ENCODE peak calls at places on chromosomes 5 and 9, in five cellular contexts. One of them, this sample, is unnamed.

GRCh38 chr9:93824386-93825294 is 130.5 kb downstream of the BARX1 start:
- DNase-seq in fibroblast of mammary gland: no peak
- DNase-seq in fibroblast of lung: no peak
- DNase-seq in WERI-Rb-1: peak; percentile 6
- DNase-seq in CD8-positive, alpha-beta T cell: no peak
- DNase-seq in this sample: no peak

GRCh38 chr5:128426090-128426534 is 111.9 kb downstream of the FBN2 start:
- DNase-seq in fibroblast of mammary gland: no peak
- DNase-seq in fibroblast of lung: peak; percentile 87
- DNase-seq in WERI-Rb-1: no peak
- DNase-seq in CD8-positive, alpha-beta T cell: no peak
- DNase-seq in this sample: no peak

GRCh38 chr5:143674469-143674786 is 137.5 kb upstream of the HMHB1 start:
- DNase-seq in fibroblast of mammary gland: no peak
- DNase-seq in fibroblast of lung: no peak
- DNase-seq in WERI-Rb-1: no peak
- DNase-seq in CD8-positive, alpha-beta T cell: no peak
- DNase-seq in this sample: no peak

GRCh38 chr9:136339173-136339957 is 12.0 kb downstream of the GPSM1 start:
- DNase-seq in fibroblast of mammary gland: peak; percentile 55
- DNase-seq in fibroblast of lung: peak; percentile 47
- DNase-seq in WERI-Rb-1: peak; percentile 89
- DNase-seq in CD8-positive, alpha-beta T cell: no peak
- DNase-seq in this sample: no peak

GRCh38 chr9:123225995-123226394 is 42.4 kb downstream of the STRBP start:
- DNase-seq in fibroblast of mammary gland: peak; percentile 57
- DNase-seq in fibroblast of lung: peak; percentile 59
- DNase-seq in WERI-Rb-1: no peak
- DNase-seq in CD8-positive, alpha-beta T cell: no peak
- DNase-seq in this sample: no peak

GRCh38 chr5:95846554-95847260 is 24.2 kb upstream of the GLRX start:
- DNase-seq in fibroblast of mammary gland: peak; percentile 81
- DNase-seq in fibroblast of lung: peak; percentile 59
- DNase-seq in WERI-Rb-1: peak; percentile 61
- DNase-seq in CD8-positive, alpha-beta T cell: peak; percentile 60
- DNase-seq in this sample: no peak

GRCh38 chr5:176530983-176531901 is 6.0 kb downstream of the RNF44 start:
- DNase-seq in fibroblast of mammary gland: peak; percentile 60
- DNase-seq in fibroblast of lung: peak; percentile 55
- DNase-seq in WERI-Rb-1: no peak
- DNase-seq in CD8-positive, alpha-beta T cell: no peak
- DNase-seq in this sample: peak; percentile 60

GRCh38 chr5:137344723-137345322 is 154.3 kb downstream of the SPOCK1 start:
- DNase-seq in fibroblast of mammary gland: peak; percentile 86
- DNase-seq in fibroblast of lung: peak; percentile 52
- DNase-seq in WERI-Rb-1: peak; percentile 63
- DNase-seq in CD8-positive, alpha-beta T cell: no peak
- DNase-seq in this sample: peak; percentile 19

GRCh38 chr9:13244190-13244589 is 35.3 kb downstream of the MPDZ start:
- DNase-seq in fibroblast of mammary gland: no peak
- DNase-seq in fibroblast of lung: no peak
- DNase-seq in WERI-Rb-1: no peak
- DNase-seq in CD8-positive, alpha-beta T cell: no peak
- DNase-seq in this sample: no peak

GRCh38 chr9:136996361-136997281 is at the start of gene CLIC3:
- DNase-seq in fibroblast of mammary gland: no peak
- DNase-seq in fibroblast of lung: peak; percentile 36
- DNase-seq in WERI-Rb-1: peak; percentile 73
- DNase-seq in CD8-positive, alpha-beta T cell: peak; percentile 43
- DNase-seq in this sample: no peak

GRCh38 chr9:136671646-136672430 is 9.1 kb downstream of the EGFL7 start:
- DNase-seq in fibroblast of mammary gland: no peak
- DNase-seq in fibroblast of lung: no peak
- DNase-seq in WERI-Rb-1: peak; percentile 62
- DNase-seq in CD8-positive, alpha-beta T cell: peak; percentile 20
- DNase-seq in this sample: no peak

GRCh38 chr5:166270712-166271111 is 2020.7 kb upstream of the WWC1 start:
- DNase-seq in fibroblast of mammary gland: no peak
- DNase-seq in fibroblast of lung: no peak
- DNase-seq in WERI-Rb-1: no peak
- DNase-seq in CD8-positive, alpha-beta T cell: no peak
- DNase-seq in this sample: no peak

GRCh38 chr9:128607642-128608350 is 48.9 kb downstream of the DYNC2I2 start:
- DNase-seq in fibroblast of mammary gland: peak; percentile 71
- DNase-seq in fibroblast of lung: peak; percentile 62
- DNase-seq in WERI-Rb-1: no peak
- DNase-seq in CD8-positive, alpha-beta T cell: no peak
- DNase-seq in this sample: peak; percentile 34

GRCh38 chr5:136905571-136905970 is 540.2 kb upstream of the TRPC7 start:
- DNase-seq in fibroblast of mammary gland: no peak
- DNase-seq in fibroblast of lung: no peak
- DNase-seq in WERI-Rb-1: no peak
- DNase-seq in CD8-positive, alpha-beta T cell: no peak
- DNase-seq in this sample: no peak

GRCh38 chr9:78620303-78620702 is 323.4 kb downstream of the PSAT1 start:
- DNase-seq in fibroblast of mammary gland: no peak
- DNase-seq in fibroblast of lung: no peak
- DNase-seq in WERI-Rb-1: no peak
- DNase-seq in CD8-positive, alpha-beta T cell: no peak
- DNase-seq in this sample: no peak

GRCh38 chr9:133188006-133188842 is 20.8 kb downstream of the OBP2B start:
- DNase-seq in fibroblast of mammary gland: no peak
- DNase-seq in fibroblast of lung: no peak
- DNase-seq in WERI-Rb-1: peak; percentile 84
- DNase-seq in CD8-positive, alpha-beta T cell: no peak
- DNase-seq in this sample: no peak

GRCh38 chr5:151086192-151086869 is 5.5 kb upstream of the TNIP1 start:
- DNase-seq in fibroblast of mammary gland: no peak
- DNase-seq in fibroblast of lung: no peak
- DNase-seq in WERI-Rb-1: no peak
- DNase-seq in CD8-positive, alpha-beta T cell: no peak
- DNase-seq in this sample: no peak
- H3K4me3 ChIP-seq in fibroblast of mammary gland: no peak overlapping the region
- H3K4me3 ChIP-seq in fibroblast of lung: no peak overlapping the region
- H3K4me3 ChIP-seq in WERI-Rb-1: no peak overlapping the region
- H3K4me3 ChIP-seq in CD8-positive, alpha-beta T cell: no peak overlapping the region
- H3K4me3 ChIP-seq in this sample: peak overlapping the region; percentile 32

DNA sequence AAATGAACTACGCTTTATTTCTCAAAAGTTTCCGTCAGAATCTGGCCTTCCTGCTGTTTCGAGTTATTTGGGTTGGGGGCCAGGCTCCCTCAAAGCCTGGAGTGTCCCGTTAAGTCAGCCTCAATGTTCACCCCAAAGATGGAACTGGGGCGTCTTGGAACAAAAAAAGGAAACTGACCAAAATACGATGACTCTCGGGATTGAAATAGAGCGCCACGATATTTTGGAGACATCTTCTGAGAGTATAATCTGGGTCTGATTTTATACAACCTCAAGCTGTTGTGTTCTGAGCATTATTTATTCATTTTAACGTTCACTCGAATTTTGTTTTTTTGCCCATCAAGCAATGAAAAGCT is 28.1 kb downstream of the TLX3 start:
- DNase-seq in fibroblast of mammary gland: no peak
- DNase-seq in fibroblast of lung: no peak
- DNase-seq in WERI-Rb-1: no peak
- DNase-seq in CD8-positive, alpha-beta T cell: no peak
- DNase-seq in this sample: no peak
- H3K4me3 ChIP-seq in fibroblast of mammary gland: peak overlapping the region; percentile 54
- H3K4me3 ChIP-seq in fibroblast of lung: peak overlapping the region; percentile 61
- H3K4me3 ChIP-seq in WERI-Rb-1: peak overlapping the region; percentile 47
- H3K4me3 ChIP-seq in CD8-positive, alpha-beta T cell: peak overlapping the region; percentile 46
- H3K4me3 ChIP-seq in this sample: peak overlapping the region; percentile 50

GRCh38 chr5:132485641-132486317 is 4.8 kb downstream of the IRF1 start:
- DNase-seq in fibroblast of mammary gland: no peak
- DNase-seq in fibroblast of lung: no peak
- DNase-seq in WERI-Rb-1: no peak
- DNase-seq in CD8-positive, alpha-beta T cell: no peak
- DNase-seq in this sample: no peak

GRCh38 chr5:132486318-132487094 is 4.1 kb downstream of the IRF1 start:
- DNase-seq in fibroblast of mammary gland: no peak
- DNase-seq in fibroblast of lung: no peak
- DNase-seq in WERI-Rb-1: no peak
- DNase-seq in CD8-positive, alpha-beta T cell: no peak
- DNase-seq in this sample: no peak

GRCh38 chr5:132488590-132488989 is 2.0 kb downstream of the IRF1 start:
- DNase-seq in fibroblast of mammary gland: no peak
- DNase-seq in fibroblast of lung: no peak
- DNase-seq in WERI-Rb-1: no peak
- DNase-seq in CD8-positive, alpha-beta T cell: no peak
- DNase-seq in this sample: no peak

GRCh38 chr5:132487841-132488555 is 2.6 kb downstream of the IRF1 start:
- DNase-seq in fibroblast of mammary gland: no peak
- DNase-seq in fibroblast of lung: no peak
- DNase-seq in WERI-Rb-1: no peak
- DNase-seq in CD8-positive, alpha-beta T cell: no peak
- DNase-seq in this sample: no peak

GRCh38 chr5:132487095-132487428 is 3.5 kb downstream of the IRF1 start:
- DNase-seq in fibroblast of mammary gland: no peak
- DNase-seq in fibroblast of lung: no peak
- DNase-seq in WERI-Rb-1: no peak
- DNase-seq in CD8-positive, alpha-beta T cell: no peak
- DNase-seq in this sample: no peak
- H3K4me3 ChIP-seq in fibroblast of mammary gland: no peak overlapping the region
- H3K4me3 ChIP-seq in fibroblast of lung: peak overlapping the region; percentile 98
- H3K4me3 ChIP-seq in WERI-Rb-1: no peak overlapping the region
- H3K4me3 ChIP-seq in CD8-positive, alpha-beta T cell: peak overlapping the region; percentile 90
- H3K4me3 ChIP-seq in this sample: no peak overlapping the region

GRCh38 chr5:173745561-173745960 is 129.1 kb upstream of the BOD1 start:
- DNase-seq in fibroblast of mammary gland: no peak
- DNase-seq in fibroblast of lung: no peak
- DNase-seq in WERI-Rb-1: no peak
- DNase-seq in CD8-positive, alpha-beta T cell: no peak
- DNase-seq in this sample: no peak

GRCh38 chr5:173743641-173744343 is 127.3 kb upstream of the BOD1 start:
- DNase-seq in fibroblast of mammary gland: no peak
- DNase-seq in fibroblast of lung: no peak
- DNase-seq in WERI-Rb-1: peak; percentile 72
- DNase-seq in CD8-positive, alpha-beta T cell: no peak
- DNase-seq in this sample: no peak

GRCh38 chr5:173744527-173744926 is 128.1 kb upstream of the BOD1 start:
- DNase-seq in fibroblast of mammary gland: no peak
- DNase-seq in fibroblast of lung: no peak
- DNase-seq in WERI-Rb-1: no peak
- DNase-seq in CD8-positive, alpha-beta T cell: no peak
- DNase-seq in this sample: no peak

GRCh38 chr5:173746050-173746449 is 129.6 kb upstream of the BOD1 start:
- DNase-seq in fibroblast of mammary gland: no peak
- DNase-seq in fibroblast of lung: peak; percentile 68
- DNase-seq in WERI-Rb-1: no peak
- DNase-seq in CD8-positive, alpha-beta T cell: no peak
- DNase-seq in this sample: no peak

DNA sequence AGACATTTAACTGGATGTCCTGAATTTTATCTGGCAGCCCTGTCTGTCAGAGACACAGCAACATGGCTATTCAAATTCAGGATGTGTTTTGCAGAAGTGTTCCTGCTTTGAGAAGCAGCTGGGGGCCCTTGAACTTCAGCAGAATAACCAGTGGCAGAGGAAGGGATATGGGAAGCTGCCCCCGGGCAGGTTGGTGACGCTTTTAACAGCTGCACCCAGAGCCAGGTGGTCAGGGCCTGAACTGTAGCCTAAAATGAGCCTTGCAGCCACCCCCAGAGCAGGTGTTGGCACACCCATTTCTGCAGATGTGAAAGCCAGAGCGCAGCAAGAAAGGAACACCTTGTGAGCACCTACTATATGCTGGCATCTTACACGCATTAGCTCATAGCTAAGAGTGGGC is 128.7 kb upstream of the BOD1 start:
- DNase-seq in fibroblast of mammary gland: no peak
- DNase-seq in fibroblast of lung: no peak
- DNase-seq in WERI-Rb-1: no peak
- DNase-seq in CD8-positive, alpha-beta T cell: no peak
- DNase-seq in this sample: no peak
- H3K4me3 ChIP-seq in fibroblast of mammary gland: no peak overlapping the region
- H3K4me3 ChIP-seq in fibroblast of lung: no peak overlapping the region
- H3K4me3 ChIP-seq in WERI-Rb-1: no peak overlapping the region
- H3K4me3 ChIP-seq in CD8-positive, alpha-beta T cell: no peak overlapping the region
- H3K4me3 ChIP-seq in this sample: no peak overlapping the region

GRCh38 chr9:121975801-121976277 is 117.3 kb downstream of the TTLL11 start:
- DNase-seq in fibroblast of mammary gland: peak; percentile 58
- DNase-seq in fibroblast of lung: peak; percentile 79
- DNase-seq in WERI-Rb-1: no peak
- DNase-seq in CD8-positive, alpha-beta T cell: no peak
- DNase-seq in this sample: no peak
- H3K4me3 ChIP-seq in fibroblast of mammary gland: no peak overlapping the region
- H3K4me3 ChIP-seq in fibroblast of lung: no peak overlapping the region
- H3K4me3 ChIP-seq in WERI-Rb-1: peak overlapping the region; percentile 1
- H3K4me3 ChIP-seq in CD8-positive, alpha-beta T cell: no peak overlapping the region
- H3K4me3 ChIP-seq in this sample: no peak overlapping the region

GRCh38 chr5:36150676-36151433 is 832 bp downstream of the LMBRD2 start:
- DNase-seq in fibroblast of mammary gland: peak; percentile 59
- DNase-seq in fibroblast of lung: peak; percentile 42
- DNase-seq in WERI-Rb-1: peak; percentile 58
- DNase-seq in CD8-positive, alpha-beta T cell: peak; percentile 24
- DNase-seq in this sample: peak; percentile 1
- H3K4me3 ChIP-seq in fibroblast of mammary gland: peak overlapping the region; percentile 80
- H3K4me3 ChIP-seq in fibroblast of lung: peak overlapping the region; percentile 95
- H3K4me3 ChIP-seq in WERI-Rb-1: peak overlapping the region; percentile 100
- H3K4me3 ChIP-seq in CD8-positive, alpha-beta T cell: peak overlapping the region; percentile 82
- H3K4me3 ChIP-seq in this sample: peak overlapping the region; percentile 84

This sample was measured in skeletal muscle cell.